ENCODE peak calls at places on chromosome 21, in seven cellular contexts. A is SK-N-SH, M is WTC11, P is H9, O is heart right ventricle, X is osteoblast, N is nephron progenitor cell. K is an unnamed sample.

GRCh38 chr21:28719731-28720130 is 272.9 kb downstream of the LTN1 start:
- DNase-seq in A (no peak), N (no peak), X (no peak), O (no peak), M (no peak), P (no peak), K (no peak)

GRCh38 chr21:27425574-27425973 is 458.7 kb upstream of the ADAMTS5 start:
- DNase-seq in M (no peak), P (no peak), A (peak; percentile 34), N (no peak), X (no peak), O (no peak), K (no peak)

GRCh38 chr21:17050156-17050555 is 462.7 kb upstream of the CXADR start:
- DNase-seq in X (no peak), M (no peak), A (no peak), N (no peak), P (no peak), O (no peak), K (no peak)

GRCh38 chr21:44303490-44303981 is 3.7 kb downstream of the PFKL start:
- DNase-seq in X (no peak), P (no peak), A (no peak), M (no peak), O (no peak), N (no peak), K (no peak)

GRCh38 chr21:18265955-18266354 is 21.3 kb downstream of the CHODL start:
- DNase-seq in A (no peak), M (no peak), X (no peak), O (no peak), N (no peak), P (no peak), K (no peak)

GRCh38 chr21:31397515-31397926 is 53.5 kb upstream of the TIAM1 start:
- DNase-seq in O (no peak), M (no peak), A (peak; percentile 51), N (no peak), P (no peak), X (no peak), K (no peak)

GRCh38 chr21:44312089-44312488 is 12.2 kb downstream of the PFKL start:
- DNase-seq in O (no peak), X (no peak), M (no peak), P (no peak), A (no peak), N (no peak), K (no peak)

GRCh38 chr21:44874497-44875331 is 1.2 kb upstream of the PTTG1IP start:
- DNase-seq in X (peak; percentile 76), O (peak; percentile 81), P (no peak), A (no peak), M (peak; percentile 42), N (peak; percentile 31), K (peak; percentile 32)

GRCh38 chr21:16913010-16913409 is 599.8 kb upstream of the CXADR start:
- DNase-seq in O (no peak), P (peak; percentile 34), M (peak; percentile 17), A (peak; percentile 3), X (peak; percentile 17), N (no peak), K (no peak)

GRCh38 chr21:34722684-34723300 is 54.0 kb downstream of the CLIC6 start:
- DNase-seq in X (no peak), N (peak; percentile 37), M (peak; percentile 76), A (peak; percentile 35), P (peak; percentile 70), O (no peak), K (peak; percentile 34)

GRCh38 chr21:28337319-28337718 is 655.4 kb downstream of the LTN1 start:
- DNase-seq in M (no peak), O (no peak), N (no peak), X (no peak), P (no peak), A (peak; percentile 8), K (no peak)

GRCh38 chr21:34693192-34693810 is 24.5 kb downstream of the CLIC6 start:
- DNase-seq in N (peak; percentile 42), A (peak; percentile 63), P (peak; percentile 43), M (peak; percentile 40), O (no peak), X (peak; percentile 84), K (peak; percentile 38)

GRCh38 chr21:44051462-44051941 is 39.4 kb downstream of the TRAPPC10 start:
- DNase-seq in A (no peak), X (peak; percentile 90), P (no peak), M (no peak), O (peak; percentile 34), N (no peak), K (no peak)

GRCh38 chr21:20971296-20971921 is 26.8 kb upstream of the NCAM2 start:
- DNase-seq in M (peak; percentile 59), A (peak; percentile 65), X (peak; percentile 43), P (peak; percentile 35), N (peak; percentile 47), O (peak; percentile 21), K (peak; percentile 51)

GRCh38 chr21:25639922-25640670 is 1.0 kb downstream of the JAM2 start:
- DNase-seq in A (peak; percentile 73), O (peak; percentile 34), P (peak; percentile 58), M (peak; percentile 55), N (peak; percentile 62), X (peak; percentile 44), K (peak; percentile 39)

GRCh38 chr21:21156919-21157318 is 158.7 kb downstream of the NCAM2 start:
- DNase-seq in A (no peak), X (no peak), M (no peak), O (no peak), P (no peak), N (no peak), K (no peak)

GRCh38 chr21:33684923-33685560 is 42.7 kb downstream of the ITSN1 start:
- DNase-seq in X (no peak), O (no peak), N (no peak), M (no peak), A (no peak), P (no peak), K (no peak)

GRCh38 chr21:33550772-33551660 is 8.2 kb downstream of the SON start:
- DNase-seq in N (no peak), M (no peak), O (no peak), A (no peak), P (no peak), X (peak; percentile 67), K (no peak)

GRCh38 chr21:20259035-20259867 is 739.0 kb upstream of the NCAM2 start:
- DNase-seq in X (no peak), A (no peak), O (no peak), N (no peak), P (no peak), M (no peak), K (no peak)

GRCh38 chr21:33761104-33762036 is 119.1 kb downstream of the ITSN1 start:
- DNase-seq in A (no peak), P (no peak), N (no peak), O (no peak), X (peak; percentile 81), M (no peak), K (peak; percentile 14)

GRCh38 chr21:33042812-33043211 is 17.1 kb downstream of the OLIG2 start:
- DNase-seq in M (no peak), A (no peak), O (no peak), P (no peak), N (no peak), X (peak; percentile 78), K (no peak)

GRCh38 chr21:44853601-44854390 is 19.7 kb downstream of the PTTG1IP start:
- DNase-seq in A (no peak), P (no peak), O (no peak), X (peak; percentile 36), N (no peak), M (no peak), K (no peak)

GRCh38 chr21:28949318-28949717 is 43.4 kb downstream of the LTN1 start:
- DNase-seq in N (no peak), O (no peak), M (no peak), P (no peak), X (no peak), A (no peak), K (no peak)

GRCh38 chr21:27511241-27511640 is 544.4 kb upstream of the ADAMTS5 start:
- DNase-seq in A (no peak), M (no peak), P (no peak), N (no peak), X (no peak), O (no peak), K (no peak)

GRCh38 chr21:38819719-38820147 is 14.0 kb downstream of the ETS2 start:
- DNase-seq in X (peak; percentile 82), O (no peak), M (no peak), P (no peak), A (no peak), N (no peak), K (no peak)

GRCh38 chr21:24895885-24896734 is 711.2 kb downstream of the MRPL39 start:
- DNase-seq in P (no peak), X (no peak), N (no peak), O (no peak), M (peak; percentile 11), A (peak; percentile 1), K (peak; percentile 15)

GRCh38 chr21:31425158-31425557 is 81.1 kb upstream of the TIAM1 start:
- DNase-seq in M (peak; percentile 19), P (peak; percentile 29), O (no peak), N (no peak), A (no peak), X (no peak), K (no peak)

GRCh38 chr21:38664315-38664714 is 141.4 kb upstream of the ETS2 start:
- DNase-seq in M (peak; percentile 36), X (no peak), A (no peak), O (no peak), N (no peak), P (peak; percentile 61), K (no peak)

GRCh38 chr21:34082769-34083168 is 9.4 kb downstream of the MRPS6 start:
- DNase-seq in N (no peak), M (no peak), O (no peak), A (no peak), X (no peak), P (no peak), K (no peak)

GRCh38 chr21:40602105-40602504 is 244.9 kb downstream of the DSCAM start:
- DNase-seq in P (no peak), N (no peak), O (peak; percentile 13), X (no peak), M (no peak), A (no peak), K (no peak)
- TF ChIP-seq CTCF in P (no peak), N (no peak), O (no peak), X (no peak), M (no peak), A (no peak), K (no peak)

GRCh38 chr21:15896501-15896900 is 166.7 kb downstream of the USP25 start:
- DNase-seq in X (no peak), A (no peak), M (no peak), N (no peak), O (no peak), P (no peak), K (no peak)
- TF ChIP-seq CTCF in X (no peak), A (no peak), M (no peak), N (no peak), O (no peak), P (no peak), K (no peak)

DNA sequence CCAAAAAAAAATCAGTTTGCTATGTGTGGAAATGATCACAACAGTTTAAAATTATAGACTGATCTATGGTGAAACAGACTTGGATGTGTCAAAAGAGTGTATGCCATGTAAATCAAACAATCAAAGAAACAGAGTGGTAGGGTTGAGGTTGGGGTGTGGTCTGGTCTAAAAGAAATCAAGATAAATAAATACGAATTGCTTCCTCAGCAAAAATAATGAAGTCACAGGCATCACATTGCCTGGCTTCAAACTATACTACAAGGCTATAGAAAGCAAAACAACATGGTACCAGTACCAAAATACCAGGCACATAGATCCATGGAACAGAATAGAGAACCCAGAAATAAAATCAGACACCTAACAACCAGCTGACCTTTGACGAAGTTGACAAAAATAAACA is 1796.9 kb downstream of the NCAM2 start:
- DNase-seq in P (no peak), O (no peak), M (no peak), A (no peak), N (no peak), X (no peak), K (no peak)
- TF ChIP-seq CTCF in P (no peak), O (no peak), M (no peak), A (no peak), N (no peak), X (no peak), K (no peak)

GRCh38 chr21:41663805-41664788 is 102.8 kb downstream of the RIPK4 start:
- DNase-seq in P (no peak), N (no peak), X (no peak), O (no peak), A (no peak), M (no peak), K (no peak)
- TF ChIP-seq CTCF in P (peak; percentile 44), N (no peak), X (no peak), O (no peak), A (no peak), M (no peak), K (no peak)